ENCODE peak calls at places on chromosomes 2 and 18, in six cellular contexts. One of them, this sample, is unnamed.
A peak's percentile ranks its signal among the peaks of the same experiment; 100 is the strongest.

GRCh38 chr2:113015655-113016054 is 10.4 kb downstream of the IL36A start:
- DNase-seq in CD4-positive, alpha-beta T cell: no peak
- DNase-seq in HFFc6: no peak
- DNase-seq in GM20000: no peak
- DNase-seq in glutamatergic neuron: no peak
- DNase-seq in mammary epithelial cell: peak; percentile 43
- DNase-seq in this sample: peak; percentile 55

GRCh38 chr2:36618381-36618780 is 20.4 kb upstream of the FEZ2 start:
- DNase-seq in CD4-positive, alpha-beta T cell: no peak
- DNase-seq in HFFc6: peak; percentile 66
- DNase-seq in GM20000: peak; percentile 45
- DNase-seq in glutamatergic neuron: peak; percentile 67
- DNase-seq in mammary epithelial cell: peak; percentile 72
- DNase-seq in this sample: peak; percentile 90

GRCh38 chr2:185215497-185215896 is 523.1 kb upstream of the FSIP2 start:
- DNase-seq in CD4-positive, alpha-beta T cell: no peak
- DNase-seq in HFFc6: no peak
- DNase-seq in GM20000: no peak
- DNase-seq in glutamatergic neuron: no peak
- DNase-seq in mammary epithelial cell: no peak
- DNase-seq in this sample: no peak

GRCh38 chr2:138548796-138549195 is 47.2 kb downstream of the SPOPL start:
- DNase-seq in CD4-positive, alpha-beta T cell: no peak
- DNase-seq in HFFc6: no peak
- DNase-seq in GM20000: no peak
- DNase-seq in glutamatergic neuron: no peak
- DNase-seq in mammary epithelial cell: no peak
- DNase-seq in this sample: no peak

GRCh38 chr2:153394247-153394646 is 84.3 kb downstream of the RPRM start:
- DNase-seq in CD4-positive, alpha-beta T cell: no peak
- DNase-seq in HFFc6: no peak
- DNase-seq in GM20000: no peak
- DNase-seq in glutamatergic neuron: no peak
- DNase-seq in mammary epithelial cell: no peak
- DNase-seq in this sample: no peak

GRCh38 chr2:122500316-122501105 is 745.1 kb downstream of the TSN start:
- DNase-seq in CD4-positive, alpha-beta T cell: no peak
- DNase-seq in HFFc6: no peak
- DNase-seq in GM20000: no peak
- DNase-seq in glutamatergic neuron: no peak
- DNase-seq in mammary epithelial cell: no peak
- DNase-seq in this sample: no peak

GRCh38 chr2:164697688-164698290 is 76.5 kb upstream of the GRB14 start:
- DNase-seq in CD4-positive, alpha-beta T cell: no peak
- DNase-seq in HFFc6: no peak
- DNase-seq in GM20000: no peak
- DNase-seq in glutamatergic neuron: no peak
- DNase-seq in mammary epithelial cell: no peak
- DNase-seq in this sample: peak; percentile 27

GRCh38 chr2:182368446-182368845 is 58.4 kb downstream of the PDE1A start:
- DNase-seq in CD4-positive, alpha-beta T cell: no peak
- DNase-seq in HFFc6: no peak
- DNase-seq in GM20000: no peak
- DNase-seq in glutamatergic neuron: no peak
- DNase-seq in mammary epithelial cell: peak; percentile 24
- DNase-seq in this sample: peak; percentile 79

GRCh38 chr18:79801641-79802040 is 3.9 kb downstream of the KCNG2 start:
- DNase-seq in CD4-positive, alpha-beta T cell: no peak
- DNase-seq in HFFc6: no peak
- DNase-seq in GM20000: no peak
- DNase-seq in glutamatergic neuron: no peak
- DNase-seq in mammary epithelial cell: no peak
- DNase-seq in this sample: no peak

GRCh38 chr2:207219716-207220414 is 54.1 kb upstream of the KLF7 start:
- DNase-seq in CD4-positive, alpha-beta T cell: no peak
- DNase-seq in HFFc6: peak; percentile 77
- DNase-seq in GM20000: no peak
- DNase-seq in glutamatergic neuron: no peak
- DNase-seq in mammary epithelial cell: peak; percentile 60
- DNase-seq in this sample: peak; percentile 89

GRCh38 chr2:65240657-65241056 is 13.0 kb downstream of the ACTR2 start:
- DNase-seq in CD4-positive, alpha-beta T cell: no peak
- DNase-seq in HFFc6: no peak
- DNase-seq in GM20000: no peak
- DNase-seq in glutamatergic neuron: no peak
- DNase-seq in mammary epithelial cell: peak; percentile 5
- DNase-seq in this sample: peak; percentile 38

GRCh38 chr18:12722731-12723130 is 19.9 kb downstream of the PSMG2 start:
- DNase-seq in CD4-positive, alpha-beta T cell: no peak
- DNase-seq in HFFc6: no peak
- DNase-seq in GM20000: no peak
- DNase-seq in glutamatergic neuron: no peak
- DNase-seq in mammary epithelial cell: no peak
- DNase-seq in this sample: no peak

GRCh38 chr18:24657461-24657860 is 197.0 kb downstream of the HRH4 start:
- DNase-seq in CD4-positive, alpha-beta T cell: no peak
- DNase-seq in HFFc6: no peak
- DNase-seq in GM20000: no peak
- DNase-seq in glutamatergic neuron: peak; percentile 48
- DNase-seq in mammary epithelial cell: no peak
- DNase-seq in this sample: no peak

GRCh38 chr2:175180701-175181103 is 808 bp downstream of the ATP5MC3 start:
- DNase-seq in CD4-positive, alpha-beta T cell: peak; percentile 28
- DNase-seq in HFFc6: peak; percentile 27
- DNase-seq in GM20000: peak; percentile 51
- DNase-seq in glutamatergic neuron: peak; percentile 30
- DNase-seq in mammary epithelial cell: peak; percentile 65
- DNase-seq in this sample: peak; percentile 49

GRCh38 chr18:1246827-1247226 is 342.2 kb downstream of the ADCYAP1 start:
- DNase-seq in CD4-positive, alpha-beta T cell: no peak
- DNase-seq in HFFc6: no peak
- DNase-seq in GM20000: no peak
- DNase-seq in glutamatergic neuron: no peak
- DNase-seq in mammary epithelial cell: no peak
- DNase-seq in this sample: no peak

GRCh38 chr2:38074775-38075435 is 1.0 kb downstream of the CYP1B1 start:
- DNase-seq in CD4-positive, alpha-beta T cell: no peak
- DNase-seq in HFFc6: no peak
- DNase-seq in GM20000: peak; percentile 31
- DNase-seq in glutamatergic neuron: peak; percentile 50
- DNase-seq in mammary epithelial cell: no peak
- DNase-seq in this sample: no peak

GRCh38 chr2:112725545-112726457 is 5.0 kb downstream of the NT5DC4 start:
- DNase-seq in CD4-positive, alpha-beta T cell: no peak
- DNase-seq in HFFc6: no peak
- DNase-seq in GM20000: peak; percentile 63
- DNase-seq in glutamatergic neuron: no peak
- DNase-seq in mammary epithelial cell: peak; percentile 93
- DNase-seq in this sample: peak; percentile 36

GRCh38 chr2:232951891-232952290 is 61.2 kb downstream of the NGEF start:
- DNase-seq in CD4-positive, alpha-beta T cell: no peak
- DNase-seq in HFFc6: no peak
- DNase-seq in GM20000: no peak
- DNase-seq in glutamatergic neuron: no peak
- DNase-seq in mammary epithelial cell: peak; percentile 28
- DNase-seq in this sample: peak; percentile 59

GRCh38 chr2:226869371-226869770 is 33.5 kb downstream of the RHBDD1 start:
- DNase-seq in CD4-positive, alpha-beta T cell: no peak
- DNase-seq in HFFc6: no peak
- DNase-seq in GM20000: no peak
- DNase-seq in glutamatergic neuron: no peak
- DNase-seq in mammary epithelial cell: no peak
- DNase-seq in this sample: no peak

GRCh38 chr2:134372611-134373131 is 118.8 kb downstream of the MGAT5 start:
- DNase-seq in CD4-positive, alpha-beta T cell: no peak
- DNase-seq in HFFc6: peak; percentile 90
- DNase-seq in GM20000: no peak
- DNase-seq in glutamatergic neuron: no peak
- DNase-seq in mammary epithelial cell: peak; percentile 85
- DNase-seq in this sample: peak; percentile 64

GRCh38 chr2:69902213-69902922 is 8.6 kb downstream of the SNRNP27 start:
- DNase-seq in CD4-positive, alpha-beta T cell: no peak
- DNase-seq in HFFc6: no peak
- DNase-seq in GM20000: no peak
- DNase-seq in glutamatergic neuron: no peak
- DNase-seq in mammary epithelial cell: no peak
- DNase-seq in this sample: no peak

GRCh38 chr2:99572798-99573197 is 83.0 kb upstream of the REV1 start:
- DNase-seq in CD4-positive, alpha-beta T cell: no peak
- DNase-seq in HFFc6: no peak
- DNase-seq in GM20000: no peak
- DNase-seq in glutamatergic neuron: no peak
- DNase-seq in mammary epithelial cell: no peak
- DNase-seq in this sample: no peak

GRCh38 chr2:235642446-235643107 is 148.7 kb downstream of the AGAP1 start:
- DNase-seq in CD4-positive, alpha-beta T cell: no peak
- DNase-seq in HFFc6: peak; percentile 7
- DNase-seq in GM20000: no peak
- DNase-seq in glutamatergic neuron: no peak
- DNase-seq in mammary epithelial cell: peak; percentile 42
- DNase-seq in this sample: peak; percentile 21

GRCh38 chr18:24188120-24188519 is 49.3 kb downstream of the CABYR start:
- DNase-seq in CD4-positive, alpha-beta T cell: no peak
- DNase-seq in HFFc6: no peak
- DNase-seq in GM20000: no peak
- DNase-seq in glutamatergic neuron: no peak
- DNase-seq in mammary epithelial cell: no peak
- DNase-seq in this sample: no peak

GRCh38 chr18:37778417-37779165 is 213.0 kb upstream of the CELF4 start:
- DNase-seq in CD4-positive, alpha-beta T cell: no peak
- DNase-seq in HFFc6: peak; percentile 2
- DNase-seq in GM20000: peak; percentile 65
- DNase-seq in glutamatergic neuron: peak; percentile 92
- DNase-seq in mammary epithelial cell: peak; percentile 13
- DNase-seq in this sample: peak; percentile 36

GRCh38 chr18:59140287-59140885 is 702 bp downstream of the SEC11C start:
- DNase-seq in CD4-positive, alpha-beta T cell: no peak
- DNase-seq in HFFc6: peak; percentile 36
- DNase-seq in GM20000: peak; percentile 14
- DNase-seq in glutamatergic neuron: no peak
- DNase-seq in mammary epithelial cell: peak; percentile 48
- DNase-seq in this sample: peak; percentile 38

GRCh38 chr2:237060518-237061312 is 25.0 kb upstream of the COPS8 start:
- DNase-seq in CD4-positive, alpha-beta T cell: no peak
- DNase-seq in HFFc6: peak; percentile 53
- DNase-seq in GM20000: peak; percentile 49
- DNase-seq in glutamatergic neuron: peak; percentile 39
- DNase-seq in mammary epithelial cell: peak; percentile 37
- DNase-seq in this sample: peak; percentile 56

GRCh38 chr2:176895158-176895557 is 317.4 kb upstream of the HNRNPA3 start:
- DNase-seq in CD4-positive, alpha-beta T cell: no peak
- DNase-seq in HFFc6: no peak
- DNase-seq in GM20000: no peak
- DNase-seq in glutamatergic neuron: no peak
- DNase-seq in mammary epithelial cell: no peak
- DNase-seq in this sample: no peak

GRCh38 chr2:237742191-237742590 is 56.4 kb upstream of the RBM44 start:
- DNase-seq in CD4-positive, alpha-beta T cell: no peak
- DNase-seq in HFFc6: no peak
- DNase-seq in GM20000: no peak
- DNase-seq in glutamatergic neuron: no peak
- DNase-seq in mammary epithelial cell: no peak
- DNase-seq in this sample: no peak

GRCh38 chr2:158795110-158795924 is at the start of gene DAPL1:
- DNase-seq in CD4-positive, alpha-beta T cell: no peak
- DNase-seq in HFFc6: no peak
- DNase-seq in GM20000: no peak
- DNase-seq in glutamatergic neuron: no peak
- DNase-seq in mammary epithelial cell: no peak
- DNase-seq in this sample: peak; percentile 39

GRCh38 chr18:57801379-57802165 is 1.5 kb downstream of the ATP8B1 start:
- DNase-seq in CD4-positive, alpha-beta T cell: no peak
- DNase-seq in HFFc6: no peak
- DNase-seq in GM20000: peak; percentile 19
- DNase-seq in glutamatergic neuron: no peak
- DNase-seq in mammary epithelial cell: no peak
- DNase-seq in this sample: no peak

GRCh38 chr18:8882632-8883408 is 177.5 kb downstream of the MTCL1 start:
- DNase-seq in CD4-positive, alpha-beta T cell: no peak
- DNase-seq in HFFc6: peak; percentile 8
- DNase-seq in GM20000: no peak
- DNase-seq in glutamatergic neuron: no peak
- DNase-seq in mammary epithelial cell: peak; percentile 50
- DNase-seq in this sample: peak; percentile 74
- TF ChIP-seq CTCF in CD4-positive, alpha-beta T cell: no peak
- TF ChIP-seq CTCF in HFFc6: peak; percentile 78
- TF ChIP-seq CTCF in GM20000: no peak
- TF ChIP-seq CTCF in glutamatergic neuron: no peak
- TF ChIP-seq CTCF in mammary epithelial cell: peak; percentile 3
- TF ChIP-seq CTCF in this sample: no peak

GRCh38 chr2:45799679-45800381 is 148.4 kb downstream of the PRKCE start:
- DNase-seq in CD4-positive, alpha-beta T cell: no peak
- DNase-seq in HFFc6: no peak
- DNase-seq in GM20000: no peak
- DNase-seq in glutamatergic neuron: no peak
- DNase-seq in mammary epithelial cell: no peak
- DNase-seq in this sample: no peak
- TF ChIP-seq CTCF in CD4-positive, alpha-beta T cell: no peak
- TF ChIP-seq CTCF in HFFc6: no peak
- TF ChIP-seq CTCF in GM20000: no peak
- TF ChIP-seq CTCF in glutamatergic neuron: no peak
- TF ChIP-seq CTCF in mammary epithelial cell: no peak
- TF ChIP-seq CTCF in this sample: no peak

GRCh38 chr2:222693837-222694236 is 22.4 kb downstream of the MOGAT1 start:
- DNase-seq in CD4-positive, alpha-beta T cell: no peak
- DNase-seq in HFFc6: peak; percentile 15
- DNase-seq in GM20000: no peak
- DNase-seq in glutamatergic neuron: no peak
- DNase-seq in mammary epithelial cell: peak; percentile 29
- DNase-seq in this sample: peak; percentile 53
- TF ChIP-seq CTCF in CD4-positive, alpha-beta T cell: no peak
- TF ChIP-seq CTCF in HFFc6: peak; percentile 69
- TF ChIP-seq CTCF in GM20000: no peak
- TF ChIP-seq CTCF in glutamatergic neuron: no peak
- TF ChIP-seq CTCF in mammary epithelial cell: peak; percentile 65
- TF ChIP-seq CTCF in this sample: peak; percentile 32

GRCh38 chr2:156341482-156342251 is 9.1 kb upstream of the NR4A2 start:
- DNase-seq in CD4-positive, alpha-beta T cell: peak; percentile 83
- DNase-seq in HFFc6: peak; percentile 92
- DNase-seq in GM20000: peak; percentile 94
- DNase-seq in glutamatergic neuron: peak; percentile 63
- DNase-seq in mammary epithelial cell: peak; percentile 94
- DNase-seq in this sample: peak; percentile 82

GRCh38 chr2:156342252-156343095 is 10.0 kb upstream of the NR4A2 start:
- DNase-seq in CD4-positive, alpha-beta T cell: peak; percentile 90
- DNase-seq in HFFc6: peak; percentile 91
- DNase-seq in GM20000: peak; percentile 90
- DNase-seq in glutamatergic neuron: peak; percentile 91
- DNase-seq in mammary epithelial cell: peak; percentile 93
- DNase-seq in this sample: peak; percentile 79

GRCh38 chr2:156343940-156344301 is 11.4 kb upstream of the NR4A2 start:
- DNase-seq in CD4-positive, alpha-beta T cell: no peak
- DNase-seq in HFFc6: peak; percentile 45
- DNase-seq in GM20000: no peak
- DNase-seq in glutamatergic neuron: no peak
- DNase-seq in mammary epithelial cell: no peak
- DNase-seq in this sample: no peak

GRCh38 chr2:156345582-156345981 is 13.1 kb upstream of the NR4A2 start:
- DNase-seq in CD4-positive, alpha-beta T cell: no peak
- DNase-seq in HFFc6: no peak
- DNase-seq in GM20000: no peak
- DNase-seq in glutamatergic neuron: no peak
- DNase-seq in mammary epithelial cell: no peak
- DNase-seq in this sample: no peak

GRCh38 chr2:156343096-156343939 is 10.8 kb upstream of the NR4A2 start:
- DNase-seq in CD4-positive, alpha-beta T cell: no peak
- DNase-seq in HFFc6: no peak
- DNase-seq in GM20000: no peak
- DNase-seq in glutamatergic neuron: no peak
- DNase-seq in mammary epithelial cell: no peak
- DNase-seq in this sample: no peak
- TF ChIP-seq CTCF in CD4-positive, alpha-beta T cell: no peak
- TF ChIP-seq CTCF in HFFc6: no peak
- TF ChIP-seq CTCF in GM20000: no peak
- TF ChIP-seq CTCF in glutamatergic neuron: no peak
- TF ChIP-seq CTCF in mammary epithelial cell: no peak
- TF ChIP-seq CTCF in this sample: no peak